ENCODE peak calls at places on chromosome 16, in five cellular contexts. Y is activated CD4-positive, alpha-beta T cell treated with anti-CD3 and anti-CD28 coated beads, Interleukin-2, amount 50 U/mL, for 1 hour; B is GM19239; Z is WERI-Rb-1; T is colonic mucosa. F is an unnamed sample.

GRCh38 chr16:84813141-84813933 is 6.4 kb upstream of the CRISPLD2 start:
- DNase-seq in Y (no peak), B (no peak), Z (no peak), T (no peak), F (peak; percentile 32)

GRCh38 chr16:69286941-69287713 is 24.0 kb upstream of the VPS4A start:
- DNase-seq in Y (peak; percentile 8), B (peak; percentile 22), Z (no peak), T (peak; percentile 67), F (peak; percentile 86)

GRCh38 chr16:50428116-50428515 is 59.3 kb upstream of the BRD7 start:
- DNase-seq in Y (no peak), B (no peak), Z (no peak), T (no peak), F (no peak)

GRCh38 chr16:83615131-83615530 is 192.6 kb upstream of the HSBP1 start:
- DNase-seq in Y (no peak), B (no peak), Z (peak; percentile 10), T (no peak), F (no peak)

GRCh38 chr16:31537362-31537921 is 9.7 kb downstream of the AHSP start:
- DNase-seq in Y (no peak), B (no peak), Z (no peak), T (no peak), F (no peak)

GRCh38 chr16:84032458-84033178 is 10.0 kb downstream of the SLC38A8 start:
- DNase-seq in Y (no peak), B (no peak), Z (no peak), T (no peak), F (no peak)

GRCh38 chr16:57624806-57625500 is 3.5 kb upstream of the ADGRG1 start:
- DNase-seq in Y (no peak), B (no peak), Z (no peak), T (no peak), F (peak; percentile 30)

GRCh38 chr16:77570574-77570973 is 135.7 kb upstream of the ADAMTS18 start:
- DNase-seq in Y (no peak), B (no peak), Z (no peak), T (no peak), F (no peak)

GRCh38 chr16:22035094-22035675 is 27.3 kb downstream of the MOSMO start:
- DNase-seq in Y (no peak), B (no peak), Z (no peak), T (no peak), F (no peak)

GRCh38 chr16:29736764-29737163 is 9.0 kb downstream of the C16orf54 start:
- DNase-seq in Y (no peak), B (no peak), Z (no peak), T (peak; percentile 60), F (peak; percentile 74)

GRCh38 chr16:71895679-71896385 is 501 bp downstream of the IST1 start:
- DNase-seq in Y (peak; percentile 25), B (no peak), Z (no peak), T (peak; percentile 48), F (peak; percentile 67)

GRCh38 chr16:84500531-84500930 is 3.9 kb downstream of the MEAK7 start:
- DNase-seq in Y (no peak), B (no peak), Z (no peak), T (no peak), F (no peak)

GRCh38 chr16:46859719-46860152 is 24.4 kb upstream of the GPT2 start:
- DNase-seq in Y (no peak), B (no peak), Z (no peak), T (peak; percentile 41), F (no peak)

GRCh38 chr16:19588661-19589060 is 33.2 kb downstream of the VPS35L start:
- DNase-seq in Y (no peak), B (no peak), Z (no peak), T (no peak), F (no peak)

GRCh38 chr16:74225278-74225677 is 71.3 kb upstream of the PSMD7 start:
- DNase-seq in Y (no peak), B (no peak), Z (no peak), T (no peak), F (no peak)

GRCh38 chr16:1363501-1364041 is 11.8 kb downstream of the GNPTG start:
- DNase-seq in Y (peak; percentile 73), B (peak; percentile 60), Z (peak; percentile 61), T (peak; percentile 55), F (peak; percentile 77)

GRCh38 chr16:55051571-55051970 is 120.9 kb downstream of the IRX5 start:
- DNase-seq in Y (no peak), B (no peak), Z (no peak), T (no peak), F (no peak)

GRCh38 chr16:86085795-86086194 is 186.8 kb downstream of the IRF8 start:
- DNase-seq in Y (no peak), B (no peak), Z (no peak), T (no peak), F (no peak)

GRCh38 chr16:23235176-23235575 is 52.6 kb downstream of the SCNN1G start:
- DNase-seq in Y (no peak), B (no peak), Z (no peak), T (no peak), F (no peak)

GRCh38 chr16:84024854-84025253 is 17.7 kb downstream of the SLC38A8 start:
- DNase-seq in Y (no peak), B (no peak), Z (no peak), T (no peak), F (no peak)

F was measured in mucosa of descending colon.